ENCODE peak calls at places on chromosomes 13 and 19, in six cellular contexts. D is esophagus squamous epithelium, H is brain microvascular endothelial cell, F is bronchial epithelial cell, Z is cardiac muscle cell, N is cardiac fibroblast. C is an unnamed sample.

GRCh38 chr13:79359064-79359463 is 47.0 kb downstream of the RBM26 start:
- DNase-seq in H (no peak), Z (no peak), N (no peak), D (no peak), F (no peak), C (no peak)

GRCh38 chr13:106882222-106882621 is 314.3 kb upstream of the ARGLU1 start:
- DNase-seq in F (no peak), Z (no peak), H (no peak), D (no peak), N (no peak), C (no peak)

GRCh38 chr13:38819053-38819452 is 132.2 kb downstream of the FREM2 start:
- DNase-seq in Z (peak; percentile 36), H (peak; percentile 2), D (no peak), N (no peak), F (no peak), C (no peak)

GRCh38 chr13:114203536-114203935 is 24.5 kb downstream of the CFAP97D2 start:
- DNase-seq in H (no peak), Z (no peak), D (no peak), F (peak; percentile 59), N (no peak), C (no peak)

GRCh38 chr13:24304620-24305019 is 4.8 kb upstream of the C1QTNF9 start:
- DNase-seq in H (no peak), Z (no peak), D (no peak), F (no peak), N (no peak), C (peak; percentile 27)

GRCh38 chr13:112454648-112455334 is 78.6 kb downstream of the SPACA7 start:
- DNase-seq in F (no peak), H (no peak), D (no peak), Z (no peak), N (no peak), C (no peak)

GRCh38 chr13:107753286-107753685 is 462.1 kb downstream of the LIG4 start:
- DNase-seq in N (peak; percentile 30), F (no peak), H (no peak), Z (peak; percentile 38), D (no peak), C (peak; percentile 83)

GRCh38 chr19:12202250-12202649 is 39.4 kb downstream of the ZNF136 start:
- DNase-seq in Z (peak; percentile 10), D (no peak), H (no peak), F (no peak), N (no peak), C (no peak)

GRCh38 chr19:56076413-56076998 is 44.6 kb downstream of the ZNF787 start:
- DNase-seq in N (peak; percentile 74), D (no peak), H (peak; percentile 49), Z (peak; percentile 71), F (peak; percentile 44), C (peak; percentile 56)

GRCh38 chr13:85266331-85266730 is 532.9 kb downstream of the SLITRK6 start:
- DNase-seq in D (no peak), F (peak; percentile 47), H (no peak), N (no peak), Z (no peak), C (no peak)

GRCh38 chr13:66992183-66992582 is 238.0 kb downstream of the PCDH9 start:
- DNase-seq in Z (peak; percentile 70), H (peak; percentile 56), N (peak; percentile 65), D (no peak), F (peak; percentile 67), C (peak; percentile 3)

DNA sequence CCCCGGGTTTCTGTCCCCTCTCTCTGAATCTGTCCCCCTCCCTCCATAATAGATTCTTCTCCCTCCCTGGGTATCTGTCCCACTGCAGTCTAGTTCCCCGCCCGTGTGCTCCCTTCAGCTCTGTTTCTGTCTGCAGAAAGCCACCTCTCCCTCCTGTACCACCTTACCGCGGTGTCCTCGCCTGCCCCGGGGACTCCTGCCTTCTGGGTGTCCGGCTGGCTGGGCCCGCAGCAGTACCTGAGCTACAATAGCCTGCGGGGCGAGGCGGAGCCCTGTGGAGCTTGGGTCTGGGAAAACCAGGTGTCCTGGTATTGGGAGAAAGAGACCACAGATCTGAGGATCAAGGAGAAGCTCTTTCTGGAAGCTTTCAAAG is 1.3 kb downstream of the FCGRT start:
- DNase-seq in F (no peak), Z (no peak), D (no peak), N (no peak), H (no peak), C (no peak)
- H3K4me3 ChIP-seq in F (no peak overlapping the region), Z (peak overlapping the region; percentile 82), D (peak overlapping the region; percentile 59), N (peak overlapping the region; percentile 63), H (peak overlapping the region; percentile 66), C (peak overlapping the region; percentile 74)

GRCh38 chr19:46950526-46951235 is 69.0 kb upstream of the NPAS1 start:
- DNase-seq in H (no peak), N (no peak), F (no peak), Z (no peak), D (no peak), C (no peak)
- H3K4me3 ChIP-seq in H (no peak overlapping the region), N (no peak overlapping the region), F (no peak overlapping the region), Z (no peak overlapping the region), D (no peak overlapping the region), C (no peak overlapping the region)

DNA sequence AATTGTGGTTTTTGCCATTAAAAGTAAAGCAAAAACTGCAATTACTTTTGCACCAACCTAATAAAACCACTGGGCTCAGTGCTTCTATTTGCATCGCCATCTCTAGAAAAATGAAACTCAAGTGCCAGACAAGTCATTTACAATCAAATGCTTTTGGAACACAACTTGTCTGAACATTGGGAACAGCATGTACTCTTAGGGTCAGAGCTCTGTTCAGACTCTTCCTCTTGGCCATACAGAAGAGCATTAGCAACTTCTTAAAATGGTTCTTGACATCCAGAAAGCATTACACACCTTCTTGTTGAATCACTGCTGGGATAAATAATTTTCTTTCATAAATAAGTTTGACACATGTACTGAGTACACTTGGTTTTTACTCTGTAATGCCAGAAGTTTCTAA is 272.5 kb downstream of the DCLK1 start:
- DNase-seq in H (no peak), N (no peak), Z (no peak), F (no peak), D (no peak), C (peak; percentile 51)
- H3K4me3 ChIP-seq in H (no peak overlapping the region), N (no peak overlapping the region), Z (no peak overlapping the region), F (no peak overlapping the region), D (no peak overlapping the region), C (no peak overlapping the region)

GRCh38 chr19:709196-709964 is 645 bp downstream of the PALM start:
- DNase-seq in N (no peak), F (no peak), Z (no peak), H (no peak), D (no peak), C (no peak)
- H3K4me3 ChIP-seq in N (peak overlapping the region; percentile 67), F (no peak overlapping the region), Z (peak overlapping the region; percentile 98), H (peak overlapping the region; percentile 32), D (peak overlapping the region; percentile 43), C (peak overlapping the region; percentile 57)

GRCh38 chr13:42990147-42990990 is 1.7 kb downstream of the EPSTI1 start:
- DNase-seq in D (no peak), H (peak; percentile 50), Z (no peak), N (peak; percentile 41), F (no peak), C (peak; percentile 72)
- H3K4me3 ChIP-seq in D (no peak overlapping the region), H (no peak overlapping the region), Z (no peak overlapping the region), N (no peak overlapping the region), F (no peak overlapping the region), C (peak overlapping the region; percentile 70)

GRCh38 chr19:41845001-41845050 is at the start of gene DMRTC2:
- DNase-seq in H (no peak), D (no peak), Z (no peak), F (no peak), N (no peak), C (no peak)
- H3K4me3 ChIP-seq in H (no peak within 1 kb of the TSS), D (no peak within 1 kb of the TSS), Z (no peak within 1 kb of the TSS), F (no peak within 1 kb of the TSS), N (no peak within 1 kb of the TSS), C (no peak within 1 kb of the TSS)

DNA sequence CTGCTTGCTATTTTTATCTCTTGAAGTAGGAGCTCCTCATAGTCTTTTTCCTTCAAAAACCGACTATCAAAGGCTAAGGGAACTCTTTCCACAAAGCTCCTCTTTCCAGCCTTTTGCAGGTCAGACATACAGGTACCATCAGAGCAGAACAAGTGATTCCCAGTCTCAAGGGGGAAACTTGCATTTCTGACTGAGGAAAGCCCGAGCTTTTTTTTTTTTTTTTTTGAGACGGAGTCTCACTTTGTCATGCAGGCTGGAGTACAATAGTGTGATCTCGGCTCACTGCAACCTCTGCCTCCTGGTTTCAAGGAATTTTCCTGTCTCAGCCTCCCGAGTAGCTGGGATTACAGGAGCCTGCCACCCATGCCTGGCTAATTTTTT is 32.0 kb downstream of the RUBCNL start:
- DNase-seq in F (no peak), D (no peak), N (no peak), Z (no peak), H (no peak), C (no peak)
- H3K4me3 ChIP-seq in F (no peak overlapping the region), D (no peak overlapping the region), N (no peak overlapping the region), Z (no peak overlapping the region), H (no peak overlapping the region), C (no peak overlapping the region)

GRCh38 chr19:5395541-5395940 is 54.9 kb upstream of the PTPRS start:
- DNase-seq in Z (peak; percentile 29), F (peak; percentile 16), D (no peak), N (no peak), H (peak; percentile 24), C (no peak)

GRCh38 chr19:5397804-5398692 is 57.2 kb upstream of the ZNRF4 start:
- DNase-seq in N (peak; percentile 6), Z (peak; percentile 11), D (no peak), F (no peak), H (peak; percentile 15), C (no peak)

GRCh38 chr19:5396963-5397362 is 56.4 kb upstream of the PTPRS start:
- DNase-seq in F (no peak), D (no peak), Z (no peak), N (no peak), H (no peak), C (no peak)

GRCh38 chr19:5394907-5395505 is 54.4 kb upstream of the PTPRS start:
- DNase-seq in N (no peak), Z (no peak), F (no peak), D (no peak), H (no peak), C (no peak)

DNA sequence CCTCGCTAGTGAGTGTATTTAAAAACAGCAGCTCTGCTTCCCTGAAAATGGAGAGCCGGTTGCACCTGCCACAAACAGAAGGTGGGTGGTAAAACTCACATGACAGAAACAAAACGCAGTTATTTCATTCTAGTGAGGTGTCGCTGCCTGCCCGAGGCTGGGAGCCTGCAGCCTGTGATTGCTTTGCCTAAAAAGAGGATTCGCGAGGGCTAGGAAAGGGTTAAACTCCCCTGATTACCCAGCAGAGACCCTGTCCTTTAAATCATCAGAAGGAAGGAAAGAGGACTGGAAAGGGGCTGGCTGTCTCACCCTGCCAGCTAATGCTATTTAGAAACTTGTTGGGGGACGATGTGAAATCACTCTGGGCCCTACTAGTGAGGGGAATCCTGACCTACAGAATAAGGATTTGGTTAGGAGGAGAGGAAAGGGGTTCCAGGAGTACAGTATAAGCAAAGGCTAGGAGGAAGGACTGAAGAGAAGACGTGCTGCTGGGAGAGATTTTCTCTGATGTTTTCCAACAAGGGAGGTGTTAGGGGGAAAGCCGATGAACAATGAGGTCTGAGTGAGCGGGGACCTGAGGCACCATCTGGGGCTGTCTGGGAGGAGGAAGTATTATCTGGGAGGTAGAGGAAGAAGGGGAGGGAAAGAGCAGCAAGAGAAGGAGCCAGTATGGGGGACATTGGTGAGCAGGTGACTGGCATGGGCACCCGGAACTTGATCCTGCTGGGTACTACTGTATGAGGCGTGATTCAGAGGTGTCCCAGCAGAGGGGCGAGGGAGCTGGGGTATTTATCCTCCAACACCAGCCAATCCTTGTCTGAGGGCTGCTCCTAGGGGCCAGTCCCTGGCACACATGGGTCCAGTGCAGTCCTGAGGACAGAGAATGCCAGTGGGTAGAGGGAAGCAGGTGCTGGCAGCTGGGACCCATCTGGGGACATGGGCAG is 55.7 kb upstream of the PTPRS start:
- DNase-seq in N (no peak), H (no peak), D (no peak), F (no peak), Z (no peak), C (no peak)
- H3K4me3 ChIP-seq in N (no peak overlapping the region), H (no peak overlapping the region), D (no peak overlapping the region), F (no peak overlapping the region), Z (no peak overlapping the region), C (no peak overlapping the region)

C was measured in fibroblast of villous mesenchyme.